ENCODE peak calls at places on chromosomes 5 and 9, in ten cellular contexts. One of them, this sample, is unnamed.

GRCh38 chr9:92992549-92992948 is 45.2 kb downstream of the FGD3 start:
- DNase-seq in T-cell: no peak
- DNase-seq in kidney: no peak
- DNase-seq in HEK293T: no peak
- DNase-seq in NCI-H1417: no peak
- DNase-seq in AG04450: no peak
- DNase-seq in cardiac septum: no peak
- DNase-seq in activated CD8-positive, alpha-beta memory T cell treated with anti-CD3 and anti-CD28 coated beads for 4 hours: no peak
- DNase-seq in NAMALWA: no peak
- DNase-seq in A172: no peak
- DNase-seq in this sample: no peak

GRCh38 chr5:68450245-68450852 is 234.8 kb downstream of the PIK3R1 start:
- DNase-seq in T-cell: no peak
- DNase-seq in kidney: no peak
- DNase-seq in HEK293T: no peak
- DNase-seq in NCI-H1417: no peak
- DNase-seq in AG04450: peak; percentile 60
- DNase-seq in cardiac septum: no peak
- DNase-seq in activated CD8-positive, alpha-beta memory T cell treated with anti-CD3 and anti-CD28 coated beads for 4 hours: no peak
- DNase-seq in NAMALWA: no peak
- DNase-seq in A172: no peak
- DNase-seq in this sample: no peak

GRCh38 chr5:88895681-88896501 is 12.9 kb upstream of the MEF2C start:
- DNase-seq in T-cell: no peak
- DNase-seq in kidney: no peak
- DNase-seq in HEK293T: no peak
- DNase-seq in NCI-H1417: no peak
- DNase-seq in AG04450: no peak
- DNase-seq in cardiac septum: no peak
- DNase-seq in activated CD8-positive, alpha-beta memory T cell treated with anti-CD3 and anti-CD28 coated beads for 4 hours: no peak
- DNase-seq in NAMALWA: no peak
- DNase-seq in A172: no peak
- DNase-seq in this sample: no peak

GRCh38 chr5:134275822-134276221 is 49.9 kb upstream of the PPP2CA start:
- DNase-seq in T-cell: no peak
- DNase-seq in kidney: no peak
- DNase-seq in HEK293T: no peak
- DNase-seq in NCI-H1417: no peak
- DNase-seq in AG04450: no peak
- DNase-seq in cardiac septum: no peak
- DNase-seq in activated CD8-positive, alpha-beta memory T cell treated with anti-CD3 and anti-CD28 coated beads for 4 hours: no peak
- DNase-seq in NAMALWA: no peak
- DNase-seq in A172: no peak
- DNase-seq in this sample: no peak

GRCh38 chr9:124814178-124814535 is 37.2 kb downstream of the OLFML2A start:
- DNase-seq in T-cell: no peak
- DNase-seq in kidney: no peak
- DNase-seq in HEK293T: no peak
- DNase-seq in NCI-H1417: no peak
- DNase-seq in AG04450: no peak
- DNase-seq in cardiac septum: no peak
- DNase-seq in activated CD8-positive, alpha-beta memory T cell treated with anti-CD3 and anti-CD28 coated beads for 4 hours: no peak
- DNase-seq in NAMALWA: no peak
- DNase-seq in A172: no peak
- DNase-seq in this sample: no peak

GRCh38 chr5:171492781-171493180 is 73.3 kb downstream of the FGF18 start:
- DNase-seq in T-cell: no peak
- DNase-seq in kidney: no peak
- DNase-seq in HEK293T: peak; percentile 64
- DNase-seq in NCI-H1417: no peak
- DNase-seq in AG04450: no peak
- DNase-seq in cardiac septum: no peak
- DNase-seq in activated CD8-positive, alpha-beta memory T cell treated with anti-CD3 and anti-CD28 coated beads for 4 hours: no peak
- DNase-seq in NAMALWA: peak; percentile 12
- DNase-seq in A172: peak; percentile 30
- DNase-seq in this sample: no peak

GRCh38 chr5:143456952-143457547 is 53.6 kb upstream of the NR3C1 start:
- DNase-seq in T-cell: no peak
- DNase-seq in kidney: no peak
- DNase-seq in HEK293T: no peak
- DNase-seq in NCI-H1417: no peak
- DNase-seq in AG04450: no peak
- DNase-seq in cardiac septum: no peak
- DNase-seq in activated CD8-positive, alpha-beta memory T cell treated with anti-CD3 and anti-CD28 coated beads for 4 hours: no peak
- DNase-seq in NAMALWA: no peak
- DNase-seq in A172: peak; percentile 46
- DNase-seq in this sample: no peak

GRCh38 chr5:56648460-56649034 is 166.8 kb upstream of the MAP3K1 start:
- DNase-seq in T-cell: no peak
- DNase-seq in kidney: no peak
- DNase-seq in HEK293T: no peak
- DNase-seq in NCI-H1417: no peak
- DNase-seq in AG04450: no peak
- DNase-seq in cardiac septum: no peak
- DNase-seq in activated CD8-positive, alpha-beta memory T cell treated with anti-CD3 and anti-CD28 coated beads for 4 hours: no peak
- DNase-seq in NAMALWA: no peak
- DNase-seq in A172: no peak
- DNase-seq in this sample: no peak

GRCh38 chr5:16550316-16550952 is 66.4 kb downstream of the RETREG1 start:
- DNase-seq in T-cell: peak; percentile 3
- DNase-seq in kidney: no peak
- DNase-seq in HEK293T: peak; percentile 75
- DNase-seq in NCI-H1417: peak; percentile 66
- DNase-seq in AG04450: no peak
- DNase-seq in cardiac septum: no peak
- DNase-seq in activated CD8-positive, alpha-beta memory T cell treated with anti-CD3 and anti-CD28 coated beads for 4 hours: no peak
- DNase-seq in NAMALWA: peak; percentile 86
- DNase-seq in A172: peak; percentile 55
- DNase-seq in this sample: no peak

GRCh38 chr5:148973455-148973854 is 89.4 kb downstream of the SH3TC2 start:
- DNase-seq in T-cell: no peak
- DNase-seq in kidney: no peak
- DNase-seq in HEK293T: no peak
- DNase-seq in NCI-H1417: no peak
- DNase-seq in AG04450: no peak
- DNase-seq in cardiac septum: no peak
- DNase-seq in activated CD8-positive, alpha-beta memory T cell treated with anti-CD3 and anti-CD28 coated beads for 4 hours: no peak
- DNase-seq in NAMALWA: no peak
- DNase-seq in A172: peak; percentile 63
- DNase-seq in this sample: no peak

GRCh38 chr9:6873862-6874261 is 116.1 kb downstream of the KDM4C start:
- DNase-seq in T-cell: no peak
- DNase-seq in kidney: no peak
- DNase-seq in HEK293T: no peak
- DNase-seq in NCI-H1417: no peak
- DNase-seq in AG04450: peak; percentile 2
- DNase-seq in cardiac septum: no peak
- DNase-seq in activated CD8-positive, alpha-beta memory T cell treated with anti-CD3 and anti-CD28 coated beads for 4 hours: peak; percentile 1
- DNase-seq in NAMALWA: no peak
- DNase-seq in A172: no peak
- DNase-seq in this sample: no peak

GRCh38 chr5:139762624-139763170 is 32.9 kb upstream of the PSD2 start:
- DNase-seq in T-cell: no peak
- DNase-seq in kidney: peak; percentile 80
- DNase-seq in HEK293T: no peak
- DNase-seq in NCI-H1417: peak; percentile 62
- DNase-seq in AG04450: no peak
- DNase-seq in cardiac septum: no peak
- DNase-seq in activated CD8-positive, alpha-beta memory T cell treated with anti-CD3 and anti-CD28 coated beads for 4 hours: no peak
- DNase-seq in NAMALWA: no peak
- DNase-seq in A172: no peak
- DNase-seq in this sample: no peak

GRCh38 chr9:35555881-35556280 is 49.2 kb upstream of the TESK1 start:
- DNase-seq in T-cell: no peak
- DNase-seq in kidney: no peak
- DNase-seq in HEK293T: no peak
- DNase-seq in NCI-H1417: no peak
- DNase-seq in AG04450: no peak
- DNase-seq in cardiac septum: no peak
- DNase-seq in activated CD8-positive, alpha-beta memory T cell treated with anti-CD3 and anti-CD28 coated beads for 4 hours: no peak
- DNase-seq in NAMALWA: no peak
- DNase-seq in A172: no peak
- DNase-seq in this sample: no peak

GRCh38 chr5:2701592-2701991 is 49.9 kb downstream of the IRX2 start:
- DNase-seq in T-cell: no peak
- DNase-seq in kidney: no peak
- DNase-seq in HEK293T: no peak
- DNase-seq in NCI-H1417: no peak
- DNase-seq in AG04450: no peak
- DNase-seq in cardiac septum: no peak
- DNase-seq in activated CD8-positive, alpha-beta memory T cell treated with anti-CD3 and anti-CD28 coated beads for 4 hours: no peak
- DNase-seq in NAMALWA: no peak
- DNase-seq in A172: no peak
- DNase-seq in this sample: no peak

GRCh38 chr9:137110911-137111787 is 3.4 kb downstream of the DPP7 start:
- DNase-seq in T-cell: no peak
- DNase-seq in kidney: no peak
- DNase-seq in HEK293T: no peak
- DNase-seq in NCI-H1417: no peak
- DNase-seq in AG04450: no peak
- DNase-seq in cardiac septum: no peak
- DNase-seq in activated CD8-positive, alpha-beta memory T cell treated with anti-CD3 and anti-CD28 coated beads for 4 hours: no peak
- DNase-seq in NAMALWA: no peak
- DNase-seq in A172: no peak
- DNase-seq in this sample: no peak

GRCh38 chr5:32540446-32540845 is 44.9 kb upstream of the SUB1 start:
- DNase-seq in T-cell: no peak
- DNase-seq in kidney: no peak
- DNase-seq in HEK293T: no peak
- DNase-seq in NCI-H1417: no peak
- DNase-seq in AG04450: no peak
- DNase-seq in cardiac septum: no peak
- DNase-seq in activated CD8-positive, alpha-beta memory T cell treated with anti-CD3 and anti-CD28 coated beads for 4 hours: no peak
- DNase-seq in NAMALWA: peak; percentile 27
- DNase-seq in A172: no peak
- DNase-seq in this sample: no peak